ENCODE peak calls at places on chromosome 5, in ten cellular contexts. X is posterior cingulate gyrus; G is COR-L47; Z is iris pigment epithelial cell; C is NCI-H1694 treated with DMSO at 0.1 percent for 48 hours; H is stimulated activated CD8-positive, alpha-beta memory T cell treated with anti-CD3 and anti-CD28 coated beads, Interleukin-15, amount 100 ng/mL, for 4 hours; L is T-helper 2 cell; M is adrenal gland; S is stimulated activated CD4-positive, alpha-beta T cell treated with anti-CD3 and anti-CD28 coated beads, Interleukin-4, amount 100 ng/mL, for 1 hour; P is kidney. Q is an unnamed sample.

GRCh38 chr5:37619353-37619752 is 220.5 kb downstream of the GDNF start:
- DNase-seq in X (no peak), G (no peak), Z (peak), C (no peak), H (no peak), L (no peak), M (no peak), S (no peak), P (no peak), Q (no peak)

GRCh38 chr5:75367401-75367800 is 30.4 kb downstream of the HMGCR start:
- DNase-seq in X (no peak), G (no peak), Z (peak), C (no peak), H (no peak), L (no peak), M (no peak), S (no peak), P (no peak), Q (no peak)

GRCh38 chr5:59799668-59800374 is 93.7 kb downstream of the PDE4D start:
- DNase-seq in X (no peak), G (peak), Z (peak), C (peak), H (no peak), L (no peak), M (no peak), S (no peak), P (no peak), Q (no peak)

GRCh38 chr5:150544606-150545219 is 36.8 kb downstream of the NDST1 start:
- DNase-seq in X (peak), G (peak), Z (peak), C (peak), H (peak), L (peak), M (peak), S (peak), P (no peak), Q (peak)

GRCh38 chr5:1568201-1568979 is 44.6 kb upstream of the LPCAT1 start:
- DNase-seq in X (peak), G (no peak), Z (peak), C (no peak), H (no peak), L (no peak), M (no peak), S (no peak), P (no peak), Q (no peak)

GRCh38 chr5:149617760-149618306 is 36.5 kb downstream of the ARHGEF37 start:
- DNase-seq in X (no peak), G (no peak), Z (no peak), C (no peak), H (no peak), L (no peak), M (no peak), S (no peak), P (peak), Q (no peak)

GRCh38 chr5:93649234-93649900 is 66.3 kb downstream of the NR2F1 start:
- DNase-seq in X (no peak), G (no peak), Z (no peak), C (no peak), H (no peak), L (no peak), M (no peak), S (no peak), P (no peak), Q (no peak)

GRCh38 chr5:74629326-74629725 is 11.2 kb downstream of the ENC1 start:
- DNase-seq in X (no peak), G (no peak), Z (no peak), C (no peak), H (no peak), L (no peak), M (no peak), S (no peak), P (no peak), Q (no peak)

GRCh38 chr5:176847155-176847554 is 36.8 kb downstream of the UNC5A start:
- DNase-seq in X (peak), G (no peak), Z (no peak), C (no peak), H (no peak), L (no peak), M (no peak), S (no peak), P (no peak), Q (no peak)

GRCh38 chr5:54883374-54884194 is 101.8 kb downstream of the ESM1 start:
- DNase-seq in X (peak), G (no peak), Z (peak), C (no peak), H (no peak), L (no peak), M (peak), S (peak), P (peak), Q (peak)

GRCh38 chr5:109406719-109407118 is 3.1 kb downstream of the PJA2 start:
- DNase-seq in X (no peak), G (no peak), Z (no peak), C (no peak), H (no peak), L (no peak), M (no peak), S (no peak), P (no peak), Q (no peak)